ENCODE peak calls at places on chromosomes 11 and 22, in five cellular contexts. C is BE2C, Y is adrenal gland, O is neural progenitor cell, B is heart right ventricle. X is an unnamed sample.

GRCh38 chr11:9716275-9717039 is 52.6 kb downstream of the SWAP70 start:
- DNase-seq in Y (peak; percentile 31), O (no peak), B (no peak), C (no peak), X (no peak)

GRCh38 chr11:926341-926916 is 759 bp downstream of the AP2A2 start:
- DNase-seq in C (peak; percentile 77), O (peak; percentile 24), Y (peak; percentile 71), B (no peak), X (no peak)

GRCh38 chr11:68036717-68037239 is 2.0 kb upstream of the TCIRG1 start:
- DNase-seq in O (no peak), B (peak; percentile 68), C (no peak), Y (peak; percentile 87), X (peak; percentile 93)

GRCh38 chr11:50182486-50182885 is 149.8 kb downstream of the OR4C45 start:
- DNase-seq in O (no peak), C (no peak), Y (no peak), B (no peak), X (no peak)

GRCh38 chr11:123454060-123454651 is 24.1 kb downstream of the GRAMD1B start:
- DNase-seq in C (peak; percentile 46), Y (peak; percentile 81), B (no peak), O (no peak), X (no peak)

GRCh38 chr22:36595154-36595553 is 66.2 kb upstream of the EIF3D start:
- DNase-seq in B (no peak), O (no peak), Y (no peak), C (no peak), X (no peak)

GRCh38 chr11:76769071-76769560 is 14.0 kb upstream of the TSKU start:
- DNase-seq in Y (no peak), O (no peak), C (no peak), B (no peak), X (no peak)

GRCh38 chr11:117366183-117366582 is 38.5 kb downstream of the CEP164 start:
- DNase-seq in Y (no peak), B (no peak), O (peak; percentile 9), C (no peak), X (no peak)

GRCh38 chr22:32723632-32724031 is 77.9 kb upstream of the TIMP3 start:
- DNase-seq in B (peak; percentile 70), C (no peak), Y (peak; percentile 66), O (no peak), X (peak; percentile 85)

GRCh38 chr11:71210861-71211260 is 41.5 kb downstream of the SHANK2 start:
- DNase-seq in Y (peak; percentile 2), O (no peak), B (no peak), C (no peak), X (no peak)

GRCh38 chr11:8252388-8252787 is 11.3 kb downstream of the LMO1 start:
- DNase-seq in B (no peak), O (no peak), Y (no peak), C (no peak), X (peak; percentile 14)

GRCh38 chr11:106668147-106668546 is 350.1 kb downstream of the GUCY1A2 start:
- DNase-seq in Y (no peak), B (no peak), C (no peak), O (no peak), X (no peak)

GRCh38 chr22:37163618-37164534 is 14.2 kb upstream of the IL2RB start:
- DNase-seq in B (no peak), C (no peak), O (no peak), Y (no peak), X (peak; percentile 35)

GRCh38 chr22:44680058-44680457 is 21.9 kb upstream of the PRR5 start:
- DNase-seq in B (no peak), Y (no peak), C (no peak), O (no peak), X (no peak)

GRCh38 chr11:79439893-79440450 is 858 bp downstream of the TENM4 start:
- DNase-seq in Y (peak; percentile 53), B (no peak), C (peak; percentile 61), O (peak; percentile 74), X (peak; percentile 44)

GRCh38 chr22:47805394-47805935 is 1043.0 kb downstream of the TBC1D22A start:
- DNase-seq in O (no peak), B (no peak), C (no peak), Y (no peak), X (no peak)

GRCh38 chr11:11481371-11481770 is 128.3 kb upstream of the CSNK2A3 start:
- DNase-seq in C (no peak), O (no peak), B (no peak), Y (no peak), X (no peak)

GRCh38 chr11:86636275-86636674 is 36.1 kb downstream of the ME3 start:
- DNase-seq in O (no peak), Y (no peak), C (no peak), B (no peak), X (no peak)

GRCh38 chr11:777288-778255 is at the start of gene GATD1:
- DNase-seq in O (peak; percentile 96), C (peak; percentile 91), Y (peak; percentile 88), B (peak; percentile 96), X (peak; percentile 94)

GRCh38 chr11:67283490-67283963 is 5.6 kb upstream of the ANKRD13D start:
- DNase-seq in O (no peak), B (peak; percentile 20), Y (no peak), C (no peak), X (peak; percentile 72)

GRCh38 chr11:35391922-35392813 is 27.2 kb downstream of the SLC1A2 start:
- DNase-seq in Y (peak; percentile 88), O (peak; percentile 88), C (peak; percentile 80), B (peak; percentile 89), X (peak; percentile 84)

GRCh38 chr11:124923296-124923695 is 4.2 kb downstream of the HEPN1 start:
- DNase-seq in Y (no peak), C (no peak), O (no peak), B (no peak), X (no peak)

GRCh38 chr22:41217553-41218157 is 12.5 kb downstream of the L3MBTL2 start:
- DNase-seq in Y (peak; percentile 56), B (peak; percentile 69), C (peak; percentile 69), O (peak; percentile 75), X (peak; percentile 85)
- H3K4me3 ChIP-seq in Y (no peak overlapping the region), B (peak overlapping the region; percentile 40), C (peak overlapping the region; percentile 36), O (no peak overlapping the region), X (peak overlapping the region; percentile 26)

GRCh38 chr11:126113963-126114362 is 51.3 kb upstream of the CDON start:
- DNase-seq in B (no peak), Y (no peak), C (peak; percentile 37), O (no peak), X (no peak)

GRCh38 chr11:126111458-126112116 is 48.9 kb upstream of the CDON start:
- DNase-seq in O (no peak), B (peak; percentile 67), Y (no peak), C (peak; percentile 98), X (no peak)

GRCh38 chr11:126113515-126113957 is 50.9 kb upstream of the CDON start:
- DNase-seq in C (peak; percentile 94), B (peak; percentile 79), Y (peak; percentile 97), O (peak; percentile 28), X (peak; percentile 88)

GRCh38 chr11:126113012-126113411 is 50.3 kb upstream of the CDON start:
- DNase-seq in B (no peak), C (peak; percentile 35), O (no peak), Y (no peak), X (no peak)

GRCh38 chr11:126112547-126112946 is 49.9 kb upstream of the CDON start:
- DNase-seq in B (peak; percentile 50), Y (no peak), O (no peak), C (peak; percentile 96), X (no peak)
- H3K4me3 ChIP-seq in B (no peak overlapping the region), Y (no peak overlapping the region), O (no peak overlapping the region), C (peak overlapping the region; percentile 68), X (no peak overlapping the region)

DNA sequence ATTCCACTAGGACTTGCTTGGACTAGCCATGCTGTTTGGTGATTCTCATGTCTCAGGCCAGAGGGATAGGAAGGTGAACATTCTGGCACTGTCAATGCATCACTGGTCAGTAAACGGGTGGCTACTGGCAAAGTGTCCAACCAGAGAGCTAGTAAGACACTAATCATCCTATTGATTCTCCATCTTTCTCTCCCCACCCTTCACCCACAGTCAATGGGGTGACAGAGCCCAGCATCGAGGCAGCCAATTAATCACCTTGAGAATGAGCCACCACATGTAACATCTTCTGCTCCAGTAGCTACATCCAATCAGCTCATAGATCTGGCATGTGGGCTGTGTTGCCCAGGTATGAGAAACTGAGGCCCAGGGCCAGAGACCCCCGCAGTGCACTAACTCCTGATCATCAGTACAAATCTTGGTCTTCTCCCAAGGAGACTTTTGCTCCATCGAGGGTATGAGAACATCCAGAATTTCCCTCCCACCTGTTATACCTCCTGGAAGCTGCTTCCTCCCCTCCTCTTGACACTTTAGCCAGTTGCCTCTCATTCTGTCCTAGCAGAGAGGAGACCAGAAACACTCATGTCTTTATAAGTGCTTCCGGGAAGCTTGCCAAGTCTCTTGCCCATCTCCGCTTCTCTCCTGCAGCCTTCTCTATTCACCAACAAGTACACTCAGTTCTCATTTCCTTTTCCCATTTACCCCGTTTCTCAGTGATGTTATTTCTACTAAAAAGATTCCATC is 17.0 kb downstream of the HTR3A start:
- DNase-seq in Y (no peak), O (no peak), C (peak; percentile 81), B (no peak), X (no peak)
- H3K4me3 ChIP-seq in Y (no peak overlapping the region), O (peak overlapping the region; percentile 19), C (peak overlapping the region; percentile 23), B (no peak overlapping the region), X (no peak overlapping the region)

GRCh38 chr22:46561435-46561905 is 24.1 kb upstream of the CELSR1 start:
- DNase-seq in Y (no peak), B (no peak), C (peak; percentile 64), O (peak; percentile 57), X (peak; percentile 40)
- H3K4me3 ChIP-seq in Y (no peak overlapping the region), B (no peak overlapping the region), C (no peak overlapping the region), O (peak overlapping the region; percentile 41), X (no peak overlapping the region)

GRCh38 chr11:59224419-59224928 is 11.7 kb upstream of the MPEG1 start:
- DNase-seq in O (no peak), Y (no peak), B (no peak), C (no peak), X (no peak)
- H3K4me3 ChIP-seq in O (no peak overlapping the region), Y (no peak overlapping the region), B (no peak overlapping the region), C (no peak overlapping the region), X (no peak overlapping the region)

DNA sequence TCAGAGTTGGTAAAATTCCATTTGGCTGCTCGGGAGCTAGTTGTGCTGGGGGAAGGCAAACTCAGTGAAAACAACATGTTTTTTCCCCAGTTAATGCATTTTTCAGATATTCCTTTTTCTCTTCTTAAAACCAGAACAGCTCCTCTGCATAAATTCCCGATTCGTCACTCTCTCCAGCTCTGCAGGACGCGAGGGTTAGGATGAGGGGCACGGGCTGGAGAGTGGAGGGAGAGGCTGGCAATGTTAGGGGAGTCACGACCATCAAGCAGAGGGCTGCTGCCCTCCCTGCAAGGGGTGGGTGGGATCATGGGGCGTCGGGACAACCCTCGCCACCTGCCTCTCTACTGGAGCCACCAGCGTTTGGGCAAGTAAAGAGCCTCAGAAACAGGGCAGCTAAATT is 31.4 kb downstream of the LRRC10B start:
- DNase-seq in O (no peak), Y (no peak), B (no peak), C (no peak), X (no peak)
- H3K4me3 ChIP-seq in O (no peak overlapping the region), Y (no peak overlapping the region), B (no peak overlapping the region), C (no peak overlapping the region), X (no peak overlapping the region)

GRCh38 chr22:29197096-29197495 is 8.6 kb upstream of the EMID1 start:
- DNase-seq in O (no peak), C (no peak), B (no peak), Y (no peak), X (no peak)
- H3K4me3 ChIP-seq in O (no peak overlapping the region), C (no peak overlapping the region), B (no peak overlapping the region), Y (no peak overlapping the region), X (no peak overlapping the region)

X was measured in lower lobe of right lung.